ENCODE peak calls at places on chromosomes 11 and 22, in ten cellular contexts. One of them, this sample, is unnamed.

GRCh38 chr11:113016905-113017304 is 55.7 kb downstream of the NCAM1 start:
- DNase-seq in adrenal gland: peak; percentile 23
- DNase-seq in right atrium auricular region: no peak
- DNase-seq in neural progenitor cell: no peak
- DNase-seq in tibial nerve: no peak
- DNase-seq in brain microvascular endothelial cell: no peak
- DNase-seq in CD8-positive, alpha-beta memory T cell: no peak
- DNase-seq in PC-3: no peak
- DNase-seq in HCT116: no peak
- DNase-seq in keratinocyte: no peak
- DNase-seq in this sample: no peak

GRCh38 chr22:30116362-30117117 is 36.3 kb downstream of the HORMAD2 start:
- DNase-seq in brain microvascular endothelial cell: peak; percentile 47
- DNase-seq in keratinocyte: peak; percentile 9
- DNase-seq in PC-3: peak; percentile 57
- DNase-seq in neural progenitor cell: peak; percentile 26
- DNase-seq in HCT116: no peak
- DNase-seq in CD8-positive, alpha-beta memory T cell: no peak
- DNase-seq in tibial nerve: no peak
- DNase-seq in right atrium auricular region: no peak
- DNase-seq in adrenal gland: no peak
- DNase-seq in this sample: no peak

GRCh38 chr11:47213985-47214564 is 699 bp upstream of the DDB2 start:
- DNase-seq in PC-3: peak; percentile 91
- DNase-seq in brain microvascular endothelial cell: peak; percentile 57
- DNase-seq in neural progenitor cell: peak; percentile 71
- DNase-seq in HCT116: peak; percentile 81
- DNase-seq in right atrium auricular region: peak; percentile 96
- DNase-seq in CD8-positive, alpha-beta memory T cell: peak; percentile 81
- DNase-seq in tibial nerve: peak; percentile 87
- DNase-seq in adrenal gland: peak; percentile 98
- DNase-seq in keratinocyte: no peak
- DNase-seq in this sample: peak; percentile 92

GRCh38 chr11:68928108-68928429 is 24.4 kb downstream of the IGHMBP2 start:
- DNase-seq in keratinocyte: no peak
- DNase-seq in PC-3: no peak
- DNase-seq in adrenal gland: no peak
- DNase-seq in CD8-positive, alpha-beta memory T cell: no peak
- DNase-seq in neural progenitor cell: no peak
- DNase-seq in tibial nerve: no peak
- DNase-seq in HCT116: no peak
- DNase-seq in right atrium auricular region: no peak
- DNase-seq in brain microvascular endothelial cell: no peak
- DNase-seq in this sample: no peak

GRCh38 chr22:32697331-32697995 is 104.0 kb upstream of the TIMP3 start:
- DNase-seq in PC-3: no peak
- DNase-seq in CD8-positive, alpha-beta memory T cell: no peak
- DNase-seq in HCT116: no peak
- DNase-seq in tibial nerve: no peak
- DNase-seq in neural progenitor cell: no peak
- DNase-seq in brain microvascular endothelial cell: no peak
- DNase-seq in right atrium auricular region: no peak
- DNase-seq in adrenal gland: no peak
- DNase-seq in keratinocyte: peak; percentile 57
- DNase-seq in this sample: no peak

GRCh38 chr22:25749420-25750169 is 7.6 kb downstream of the MYO18B start:
- DNase-seq in CD8-positive, alpha-beta memory T cell: no peak
- DNase-seq in HCT116: no peak
- DNase-seq in right atrium auricular region: no peak
- DNase-seq in tibial nerve: no peak
- DNase-seq in adrenal gland: no peak
- DNase-seq in PC-3: no peak
- DNase-seq in neural progenitor cell: no peak
- DNase-seq in keratinocyte: no peak
- DNase-seq in brain microvascular endothelial cell: no peak
- DNase-seq in this sample: no peak

GRCh38 chr11:130301002-130301401 is 13.7 kb downstream of the ZBTB44 start:
- DNase-seq in tibial nerve: no peak
- DNase-seq in PC-3: no peak
- DNase-seq in neural progenitor cell: no peak
- DNase-seq in CD8-positive, alpha-beta memory T cell: no peak
- DNase-seq in adrenal gland: no peak
- DNase-seq in brain microvascular endothelial cell: no peak
- DNase-seq in HCT116: no peak
- DNase-seq in right atrium auricular region: no peak
- DNase-seq in keratinocyte: no peak
- DNase-seq in this sample: no peak

GRCh38 chr11:17256512-17256911 is 20.0 kb upstream of the NUCB2 start:
- DNase-seq in tibial nerve: no peak
- DNase-seq in HCT116: no peak
- DNase-seq in brain microvascular endothelial cell: peak; percentile 91
- DNase-seq in CD8-positive, alpha-beta memory T cell: no peak
- DNase-seq in right atrium auricular region: no peak
- DNase-seq in neural progenitor cell: no peak
- DNase-seq in PC-3: peak; percentile 89
- DNase-seq in adrenal gland: no peak
- DNase-seq in keratinocyte: peak; percentile 59
- DNase-seq in this sample: peak; percentile 37

GRCh38 chr22:35551549-35552177 is 11.0 kb downstream of the RASD2 start:
- DNase-seq in HCT116: no peak
- DNase-seq in keratinocyte: no peak
- DNase-seq in CD8-positive, alpha-beta memory T cell: no peak
- DNase-seq in brain microvascular endothelial cell: no peak
- DNase-seq in tibial nerve: no peak
- DNase-seq in PC-3: no peak
- DNase-seq in neural progenitor cell: no peak
- DNase-seq in right atrium auricular region: no peak
- DNase-seq in adrenal gland: no peak
- DNase-seq in this sample: no peak

GRCh38 chr11:112834277-112834755 is 126.9 kb upstream of the NCAM1 start:
- DNase-seq in CD8-positive, alpha-beta memory T cell: no peak
- DNase-seq in PC-3: no peak
- DNase-seq in brain microvascular endothelial cell: no peak
- DNase-seq in neural progenitor cell: no peak
- DNase-seq in tibial nerve: no peak
- DNase-seq in right atrium auricular region: no peak
- DNase-seq in keratinocyte: no peak
- DNase-seq in HCT116: no peak
- DNase-seq in adrenal gland: peak; percentile 66
- DNase-seq in this sample: no peak

GRCh38 chr11:109697140-109697843 is 275.3 kb downstream of the C11orf87 start:
- DNase-seq in PC-3: peak; percentile 64
- DNase-seq in adrenal gland: peak; percentile 26
- DNase-seq in right atrium auricular region: no peak
- DNase-seq in tibial nerve: no peak
- DNase-seq in keratinocyte: peak; percentile 44
- DNase-seq in brain microvascular endothelial cell: peak; percentile 55
- DNase-seq in CD8-positive, alpha-beta memory T cell: no peak
- DNase-seq in HCT116: peak; percentile 23
- DNase-seq in neural progenitor cell: peak; percentile 77
- DNase-seq in this sample: no peak

GRCh38 chr11:33194455-33194854 is 33.2 kb upstream of the CSTF3 start:
- DNase-seq in neural progenitor cell: no peak
- DNase-seq in HCT116: no peak
- DNase-seq in tibial nerve: no peak
- DNase-seq in CD8-positive, alpha-beta memory T cell: no peak
- DNase-seq in right atrium auricular region: no peak
- DNase-seq in keratinocyte: no peak
- DNase-seq in brain microvascular endothelial cell: no peak
- DNase-seq in PC-3: no peak
- DNase-seq in adrenal gland: no peak
- DNase-seq in this sample: no peak

GRCh38 chr22:37427128-37427710 is at the start of gene ELFN2:
- DNase-seq in neural progenitor cell: peak; percentile 61
- DNase-seq in brain microvascular endothelial cell: no peak
- DNase-seq in PC-3: peak; percentile 23
- DNase-seq in right atrium auricular region: no peak
- DNase-seq in tibial nerve: no peak
- DNase-seq in HCT116: no peak
- DNase-seq in keratinocyte: no peak
- DNase-seq in CD8-positive, alpha-beta memory T cell: no peak
- DNase-seq in adrenal gland: no peak
- DNase-seq in this sample: no peak

GRCh38 chr11:93500759-93501158 is 42.4 kb downstream of the SMCO4 start:
- DNase-seq in HCT116: no peak
- DNase-seq in keratinocyte: no peak
- DNase-seq in tibial nerve: no peak
- DNase-seq in CD8-positive, alpha-beta memory T cell: no peak
- DNase-seq in PC-3: no peak
- DNase-seq in right atrium auricular region: no peak
- DNase-seq in brain microvascular endothelial cell: no peak
- DNase-seq in neural progenitor cell: no peak
- DNase-seq in adrenal gland: no peak
- DNase-seq in this sample: no peak

DNA sequence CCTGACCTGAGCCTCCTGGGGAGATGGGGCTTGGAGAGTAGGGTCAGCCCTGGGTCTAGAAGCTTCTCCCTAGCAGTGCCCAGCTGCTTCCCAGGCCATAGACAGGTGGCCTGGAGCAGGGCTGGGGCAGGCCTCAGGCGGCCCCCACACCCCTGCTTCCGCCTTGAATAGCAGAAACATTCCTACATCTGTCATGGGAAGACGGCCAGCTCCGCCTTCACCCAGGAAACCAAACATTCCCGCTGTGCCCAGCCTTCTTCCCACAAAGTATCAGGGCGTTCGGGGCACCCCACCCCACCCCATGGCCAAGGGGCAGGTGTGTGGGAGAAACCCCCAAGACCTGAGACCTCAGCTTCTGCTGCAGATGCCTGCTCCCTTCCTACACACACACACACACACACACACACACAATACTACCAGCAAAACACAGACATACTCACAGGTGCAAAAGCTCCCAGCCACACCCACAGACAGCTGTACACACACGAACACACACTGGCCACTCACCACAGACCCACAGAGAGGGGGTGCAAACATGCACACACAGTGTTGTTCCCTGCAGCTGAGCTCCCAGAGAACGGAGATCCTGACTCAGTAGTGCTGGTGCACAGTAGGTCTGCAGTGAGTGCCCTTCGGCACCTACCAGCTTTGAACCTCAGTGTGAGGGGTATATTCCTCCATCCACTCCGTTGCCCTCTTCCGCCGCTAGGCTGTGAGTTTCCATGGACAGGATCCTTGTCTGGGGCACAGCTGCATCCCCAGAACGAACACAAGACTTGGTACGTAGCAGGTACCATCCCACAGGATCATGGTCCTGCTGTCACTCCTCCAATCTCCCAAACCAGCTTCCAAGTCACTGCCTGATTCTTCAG is 37.4 kb downstream of the PDGFB start:
- DNase-seq in neural progenitor cell: no peak
- DNase-seq in keratinocyte: no peak
- DNase-seq in brain microvascular endothelial cell: no peak
- DNase-seq in tibial nerve: no peak
- DNase-seq in PC-3: peak; percentile 31
- DNase-seq in HCT116: no peak
- DNase-seq in adrenal gland: no peak
- DNase-seq in right atrium auricular region: no peak
- DNase-seq in CD8-positive, alpha-beta memory T cell: no peak
- DNase-seq in this sample: no peak
- H3K27ac ChIP-seq in neural progenitor cell: no peak overlapping the region
- H3K27ac ChIP-seq in keratinocyte: peak overlapping the region; percentile 64
- H3K27ac ChIP-seq in brain microvascular endothelial cell: no peak overlapping the region
- H3K27ac ChIP-seq in tibial nerve: no peak overlapping the region
- H3K27ac ChIP-seq in PC-3: no peak overlapping the region
- H3K27ac ChIP-seq in HCT116: peak overlapping the region; percentile 16
- H3K27ac ChIP-seq in adrenal gland: no peak overlapping the region
- H3K27ac ChIP-seq in right atrium auricular region: no peak overlapping the region
- H3K27ac ChIP-seq in CD8-positive, alpha-beta memory T cell: no peak overlapping the region
- H3K27ac ChIP-seq in this sample: no peak overlapping the region

DNA sequence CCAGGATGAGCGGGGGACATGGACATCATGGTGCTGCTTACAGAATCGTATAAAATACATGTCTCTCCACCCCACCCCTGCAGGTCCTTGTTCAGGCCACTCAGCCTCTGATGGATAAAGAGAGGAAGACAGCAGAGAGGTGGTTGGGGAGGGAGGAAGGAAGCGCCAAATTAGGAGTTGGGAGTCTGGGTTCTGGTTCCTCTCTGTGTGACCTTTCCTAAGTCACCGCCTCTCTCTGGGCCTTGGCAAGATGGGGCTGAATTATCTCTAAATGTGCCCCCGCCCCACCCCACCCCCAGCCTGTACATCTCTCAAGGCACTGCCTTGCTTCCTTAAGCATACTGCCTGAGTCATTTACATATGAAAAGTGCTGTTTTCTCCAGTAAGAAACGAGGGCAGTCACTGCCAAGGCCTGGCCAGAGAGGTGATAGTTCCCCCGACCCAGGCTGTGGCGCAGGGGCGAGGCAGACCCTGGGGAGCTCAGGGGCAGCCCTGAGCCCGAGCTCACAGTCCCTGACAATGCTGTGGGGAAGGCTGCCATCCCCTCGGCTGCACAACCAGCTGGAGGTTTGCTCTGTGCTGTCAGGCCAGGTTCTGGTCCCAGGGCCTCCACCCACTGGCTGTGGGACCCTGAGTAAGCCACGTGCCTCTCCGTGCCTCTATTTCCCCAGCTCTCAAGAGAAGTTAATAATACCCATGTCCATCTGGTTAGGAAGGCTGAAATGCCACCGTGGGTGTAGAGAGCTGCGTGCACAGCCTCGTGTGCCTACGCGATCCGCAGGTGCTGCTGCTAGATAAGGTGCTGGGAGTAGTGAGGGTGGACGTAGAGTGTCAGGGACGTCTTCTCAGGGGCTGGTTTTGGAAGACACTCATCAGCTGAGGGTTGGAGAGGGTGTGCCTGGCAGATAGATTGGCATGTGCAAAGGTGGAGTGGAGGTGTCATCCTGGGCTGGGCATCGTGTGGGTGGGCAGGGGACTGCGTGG is 55.3 kb downstream of the CACNA1I start:
- DNase-seq in HCT116: no peak
- DNase-seq in keratinocyte: no peak
- DNase-seq in adrenal gland: no peak
- DNase-seq in PC-3: no peak
- DNase-seq in neural progenitor cell: no peak
- DNase-seq in tibial nerve: no peak
- DNase-seq in brain microvascular endothelial cell: no peak
- DNase-seq in CD8-positive, alpha-beta memory T cell: no peak
- DNase-seq in right atrium auricular region: no peak
- DNase-seq in this sample: no peak
- H3K27me3 ChIP-seq in HCT116: no peaks in the 10 kb centered on the region
- H3K27me3 ChIP-seq in keratinocyte: peaks cover 14% of the 10 kb centered on the region
- H3K27me3 ChIP-seq in adrenal gland: no peaks in the 10 kb centered on the region
- H3K27me3 ChIP-seq in PC-3: no peaks in the 10 kb centered on the region
- H3K27me3 ChIP-seq in neural progenitor cell: peaks cover 1% of the 10 kb centered on the region
- H3K27me3 ChIP-seq in tibial nerve: no peaks in the 10 kb centered on the region
- H3K27me3 ChIP-seq in brain microvascular endothelial cell: peaks cover 16% of the 10 kb centered on the region
- H3K27me3 ChIP-seq in CD8-positive, alpha-beta memory T cell: no peaks in the 10 kb centered on the region
- H3K27me3 ChIP-seq in right atrium auricular region: peaks cover 7% of the 10 kb centered on the region
- H3K27me3 ChIP-seq in this sample: peaks cover 16% of the 10 kb centered on the region

GRCh38 chr11:44870615-44871176 is 80.0 kb downstream of the TP53I11 start:
- DNase-seq in neural progenitor cell: no peak
- DNase-seq in right atrium auricular region: no peak
- DNase-seq in brain microvascular endothelial cell: no peak
- DNase-seq in HCT116: no peak
- DNase-seq in CD8-positive, alpha-beta memory T cell: no peak
- DNase-seq in tibial nerve: no peak
- DNase-seq in keratinocyte: no peak
- DNase-seq in adrenal gland: no peak
- DNase-seq in PC-3: no peak
- DNase-seq in this sample: no peak
- H3K27ac ChIP-seq in neural progenitor cell: no peak overlapping the region
- H3K27ac ChIP-seq in right atrium auricular region: peak overlapping the region; percentile 98
- H3K27ac ChIP-seq in brain microvascular endothelial cell: no peak overlapping the region
- H3K27ac ChIP-seq in HCT116: no peak overlapping the region
- H3K27ac ChIP-seq in CD8-positive, alpha-beta memory T cell: no peak overlapping the region
- H3K27ac ChIP-seq in tibial nerve: no peak overlapping the region
- H3K27ac ChIP-seq in keratinocyte: no peak overlapping the region
- H3K27ac ChIP-seq in adrenal gland: no peak overlapping the region
- H3K27ac ChIP-seq in PC-3: no peak overlapping the region
- H3K27ac ChIP-seq in this sample: no peak overlapping the region

GRCh38 chr11:60345489-60345888 is 18.4 kb downstream of the MS4A6E start:
- DNase-seq in HCT116: peak; percentile 21
- DNase-seq in PC-3: peak; percentile 54
- DNase-seq in brain microvascular endothelial cell: peak; percentile 2
- DNase-seq in right atrium auricular region: no peak
- DNase-seq in tibial nerve: no peak
- DNase-seq in keratinocyte: no peak
- DNase-seq in CD8-positive, alpha-beta memory T cell: no peak
- DNase-seq in neural progenitor cell: peak; percentile 39
- DNase-seq in adrenal gland: peak; percentile 52
- DNase-seq in this sample: peak; percentile 57
- H3K27me3 ChIP-seq in HCT116: no peaks in the 10 kb centered on the region
- H3K27me3 ChIP-seq in PC-3: peaks cover 58% of the 10 kb centered on the region
- H3K27me3 ChIP-seq in brain microvascular endothelial cell: no peaks in the 10 kb centered on the region
- H3K27me3 ChIP-seq in right atrium auricular region: no peaks in the 10 kb centered on the region
- H3K27me3 ChIP-seq in tibial nerve: no peaks in the 10 kb centered on the region
- H3K27me3 ChIP-seq in keratinocyte: no peaks in the 10 kb centered on the region
- H3K27me3 ChIP-seq in CD8-positive, alpha-beta memory T cell: peaks cover 3% of the 10 kb centered on the region
- H3K27me3 ChIP-seq in neural progenitor cell: no peaks in the 10 kb centered on the region
- H3K27me3 ChIP-seq in adrenal gland: no peaks in the 10 kb centered on the region
- H3K27me3 ChIP-seq in this sample: no peaks in the 10 kb centered on the region